ENCODE peak calls at places on chromosomes 6 and 20, in nine cellular contexts. One of them, this sample, is unnamed.

GRCh38 chr6:44219053-44219814 is 2.5 kb downstream of the MYMX start:
- DNase-seq in EL: peak
- DNase-seq in MCF 10A: no peak
- DNase-seq in NCI-H526 treated with DMSO at 0.1 percent for 48 hours: peak
- DNase-seq in NCI-H510A treated with DMSO at 0.1 percent for 48 hours: peak
- DNase-seq in Peyer's patch: peak
- DNase-seq in kidney tubule cell: peak
- DNase-seq in M059J: peak
- DNase-seq in cardiac fibroblast: peak
- DNase-seq in this sample: peak

GRCh38 chr20:380763-381580 is 412 bp downstream of the TRIB3 start:
- DNase-seq in cardiac fibroblast: peak
- DNase-seq in NCI-H510A treated with DMSO at 0.1 percent for 48 hours: peak
- DNase-seq in MCF 10A: peak
- DNase-seq in EL: peak
- DNase-seq in NCI-H526 treated with DMSO at 0.1 percent for 48 hours: peak
- DNase-seq in kidney tubule cell: peak
- DNase-seq in M059J: peak
- DNase-seq in Peyer's patch: peak
- DNase-seq in this sample: peak

GRCh38 chr6:75344455-75344854 is 59.9 kb upstream of the TMEM30A start:
- DNase-seq in NCI-H526 treated with DMSO at 0.1 percent for 48 hours: no peak
- DNase-seq in Peyer's patch: no peak
- DNase-seq in EL: no peak
- DNase-seq in kidney tubule cell: no peak
- DNase-seq in MCF 10A: no peak
- DNase-seq in NCI-H510A treated with DMSO at 0.1 percent for 48 hours: no peak
- DNase-seq in M059J: no peak
- DNase-seq in cardiac fibroblast: no peak
- DNase-seq in this sample: no peak

GRCh38 chr20:4563534-4563933 is 158.2 kb upstream of the PRND start:
- DNase-seq in EL: peak
- DNase-seq in Peyer's patch: no peak
- DNase-seq in M059J: peak
- DNase-seq in NCI-H526 treated with DMSO at 0.1 percent for 48 hours: no peak
- DNase-seq in NCI-H510A treated with DMSO at 0.1 percent for 48 hours: no peak
- DNase-seq in MCF 10A: peak
- DNase-seq in cardiac fibroblast: peak
- DNase-seq in kidney tubule cell: peak
- DNase-seq in this sample: peak

GRCh38 chr20:51661609-51662178 is 106.5 kb downstream of the ATP9A start:
- DNase-seq in Peyer's patch: no peak
- DNase-seq in NCI-H526 treated with DMSO at 0.1 percent for 48 hours: no peak
- DNase-seq in NCI-H510A treated with DMSO at 0.1 percent for 48 hours: no peak
- DNase-seq in MCF 10A: peak
- DNase-seq in EL: peak
- DNase-seq in kidney tubule cell: peak
- DNase-seq in M059J: peak
- DNase-seq in cardiac fibroblast: peak
- DNase-seq in this sample: no peak

GRCh38 chr6:26045046-26045938 is 41.9 kb upstream of the HFE start:
- DNase-seq in cardiac fibroblast: peak
- DNase-seq in NCI-H510A treated with DMSO at 0.1 percent for 48 hours: no peak
- DNase-seq in EL: peak
- DNase-seq in kidney tubule cell: peak
- DNase-seq in NCI-H526 treated with DMSO at 0.1 percent for 48 hours: peak
- DNase-seq in MCF 10A: peak
- DNase-seq in M059J: peak
- DNase-seq in Peyer's patch: peak
- DNase-seq in this sample: peak

GRCh38 chr20:50120935-50121693 is 8.2 kb upstream of the UBE2V1 start:
- DNase-seq in M059J: peak
- DNase-seq in MCF 10A: peak
- DNase-seq in Peyer's patch: peak
- DNase-seq in NCI-H510A treated with DMSO at 0.1 percent for 48 hours: peak
- DNase-seq in kidney tubule cell: peak
- DNase-seq in NCI-H526 treated with DMSO at 0.1 percent for 48 hours: peak
- DNase-seq in EL: peak
- DNase-seq in cardiac fibroblast: peak
- DNase-seq in this sample: peak

GRCh38 chr6:145273136-145273535 is 462.2 kb downstream of the EPM2A start:
- DNase-seq in EL: no peak
- DNase-seq in cardiac fibroblast: no peak
- DNase-seq in Peyer's patch: no peak
- DNase-seq in MCF 10A: no peak
- DNase-seq in kidney tubule cell: no peak
- DNase-seq in NCI-H510A treated with DMSO at 0.1 percent for 48 hours: no peak
- DNase-seq in NCI-H526 treated with DMSO at 0.1 percent for 48 hours: no peak
- DNase-seq in M059J: no peak
- DNase-seq in this sample: no peak

GRCh38 chr6:32086661-32087573 is 22.2 kb downstream of the TNXB start:
- DNase-seq in MCF 10A: peak
- DNase-seq in kidney tubule cell: peak
- DNase-seq in EL: peak
- DNase-seq in NCI-H526 treated with DMSO at 0.1 percent for 48 hours: no peak
- DNase-seq in cardiac fibroblast: peak
- DNase-seq in M059J: peak
- DNase-seq in NCI-H510A treated with DMSO at 0.1 percent for 48 hours: no peak
- DNase-seq in Peyer's patch: no peak
- DNase-seq in this sample: no peak

GRCh38 chr6:23601811-23602340 is 524.1 kb upstream of the NRSN1 start:
- DNase-seq in NCI-H526 treated with DMSO at 0.1 percent for 48 hours: no peak
- DNase-seq in kidney tubule cell: peak
- DNase-seq in M059J: no peak
- DNase-seq in EL: peak
- DNase-seq in cardiac fibroblast: no peak
- DNase-seq in NCI-H510A treated with DMSO at 0.1 percent for 48 hours: no peak
- DNase-seq in MCF 10A: peak
- DNase-seq in Peyer's patch: no peak
- DNase-seq in this sample: no peak

GRCh38 chr6:71419217-71419953 is 130.8 kb downstream of the OGFRL1 start:
- DNase-seq in NCI-H526 treated with DMSO at 0.1 percent for 48 hours: no peak
- DNase-seq in NCI-H510A treated with DMSO at 0.1 percent for 48 hours: no peak
- DNase-seq in M059J: peak
- DNase-seq in cardiac fibroblast: no peak
- DNase-seq in kidney tubule cell: peak
- DNase-seq in EL: peak
- DNase-seq in Peyer's patch: no peak
- DNase-seq in MCF 10A: no peak
- DNase-seq in this sample: no peak

GRCh38 chr6:78810698-78811097 is 56.7 kb upstream of the IRAK1BP1 start:
- DNase-seq in NCI-H510A treated with DMSO at 0.1 percent for 48 hours: no peak
- DNase-seq in Peyer's patch: no peak
- DNase-seq in kidney tubule cell: peak
- DNase-seq in cardiac fibroblast: peak
- DNase-seq in MCF 10A: peak
- DNase-seq in NCI-H526 treated with DMSO at 0.1 percent for 48 hours: no peak
- DNase-seq in M059J: peak
- DNase-seq in EL: peak
- DNase-seq in this sample: no peak

GRCh38 chr6:106519460-106520394 is 109.6 kb downstream of the RTN4IP1 start:
- DNase-seq in Peyer's patch: peak
- DNase-seq in NCI-H526 treated with DMSO at 0.1 percent for 48 hours: no peak
- DNase-seq in cardiac fibroblast: peak
- DNase-seq in NCI-H510A treated with DMSO at 0.1 percent for 48 hours: no peak
- DNase-seq in kidney tubule cell: peak
- DNase-seq in EL: peak
- DNase-seq in MCF 10A: peak
- DNase-seq in M059J: peak
- DNase-seq in this sample: peak

GRCh38 chr6:70369332-70369950 is 43.9 kb upstream of the FAM135A start:
- DNase-seq in Peyer's patch: peak
- DNase-seq in kidney tubule cell: peak
- DNase-seq in EL: peak
- DNase-seq in M059J: peak
- DNase-seq in MCF 10A: peak
- DNase-seq in cardiac fibroblast: peak
- DNase-seq in NCI-H526 treated with DMSO at 0.1 percent for 48 hours: peak
- DNase-seq in NCI-H510A treated with DMSO at 0.1 percent for 48 hours: peak
- DNase-seq in this sample: peak

GRCh38 chr6:1242439-1242838 is 69.5 kb upstream of the FOXQ1 start:
- DNase-seq in Peyer's patch: no peak
- DNase-seq in MCF 10A: no peak
- DNase-seq in M059J: peak
- DNase-seq in NCI-H510A treated with DMSO at 0.1 percent for 48 hours: no peak
- DNase-seq in NCI-H526 treated with DMSO at 0.1 percent for 48 hours: no peak
- DNase-seq in cardiac fibroblast: no peak
- DNase-seq in kidney tubule cell: peak
- DNase-seq in EL: peak
- DNase-seq in this sample: no peak

GRCh38 chr6:159977242-159978214 is 8.6 kb downstream of the IGF2R start:
- DNase-seq in cardiac fibroblast: peak
- DNase-seq in MCF 10A: peak
- DNase-seq in NCI-H510A treated with DMSO at 0.1 percent for 48 hours: no peak
- DNase-seq in Peyer's patch: no peak
- DNase-seq in M059J: peak
- DNase-seq in NCI-H526 treated with DMSO at 0.1 percent for 48 hours: no peak
- DNase-seq in EL: peak
- DNase-seq in kidney tubule cell: peak
- DNase-seq in this sample: peak

GRCh38 chr20:20303742-20304141 is 64.2 kb upstream of the INSM1 start:
- DNase-seq in M059J: no peak
- DNase-seq in kidney tubule cell: no peak
- DNase-seq in MCF 10A: no peak
- DNase-seq in Peyer's patch: peak
- DNase-seq in NCI-H526 treated with DMSO at 0.1 percent for 48 hours: no peak
- DNase-seq in NCI-H510A treated with DMSO at 0.1 percent for 48 hours: peak
- DNase-seq in EL: no peak
- DNase-seq in cardiac fibroblast: no peak
- DNase-seq in this sample: no peak

GRCh38 chr20:2822073-2822472 is 5.9 kb downstream of the TMEM239 start:
- DNase-seq in NCI-H526 treated with DMSO at 0.1 percent for 48 hours: no peak
- DNase-seq in kidney tubule cell: no peak
- DNase-seq in MCF 10A: no peak
- DNase-seq in Peyer's patch: no peak
- DNase-seq in cardiac fibroblast: no peak
- DNase-seq in NCI-H510A treated with DMSO at 0.1 percent for 48 hours: no peak
- DNase-seq in EL: peak
- DNase-seq in M059J: peak
- DNase-seq in this sample: no peak

GRCh38 chr6:98944598-98945011 is 3.1 kb downstream of the FBXL4 start:
- DNase-seq in kidney tubule cell: peak
- DNase-seq in NCI-H526 treated with DMSO at 0.1 percent for 48 hours: peak
- DNase-seq in M059J: peak
- DNase-seq in MCF 10A: peak
- DNase-seq in EL: peak
- DNase-seq in cardiac fibroblast: peak
- DNase-seq in NCI-H510A treated with DMSO at 0.1 percent for 48 hours: no peak
- DNase-seq in Peyer's patch: no peak
- DNase-seq in this sample: no peak

GRCh38 chr6:111080713-111081112 is 6.6 kb upstream of the SLC16A10 start:
- DNase-seq in MCF 10A: peak
- DNase-seq in NCI-H526 treated with DMSO at 0.1 percent for 48 hours: no peak
- DNase-seq in Peyer's patch: no peak
- DNase-seq in EL: no peak
- DNase-seq in M059J: peak
- DNase-seq in NCI-H510A treated with DMSO at 0.1 percent for 48 hours: no peak
- DNase-seq in cardiac fibroblast: no peak
- DNase-seq in kidney tubule cell: peak
- DNase-seq in this sample: no peak

GRCh38 chr6:48447251-48447650 is 336.3 kb upstream of the PTCHD4 start:
- DNase-seq in cardiac fibroblast: peak
- DNase-seq in NCI-H510A treated with DMSO at 0.1 percent for 48 hours: no peak
- DNase-seq in M059J: no peak
- DNase-seq in NCI-H526 treated with DMSO at 0.1 percent for 48 hours: no peak
- DNase-seq in kidney tubule cell: no peak
- DNase-seq in MCF 10A: peak
- DNase-seq in Peyer's patch: no peak
- DNase-seq in EL: no peak
- DNase-seq in this sample: no peak

GRCh38 chr6:145323652-145324051 is 411.7 kb downstream of the EPM2A start:
- DNase-seq in Peyer's patch: no peak
- DNase-seq in kidney tubule cell: no peak
- DNase-seq in NCI-H526 treated with DMSO at 0.1 percent for 48 hours: peak
- DNase-seq in M059J: peak
- DNase-seq in cardiac fibroblast: no peak
- DNase-seq in EL: no peak
- DNase-seq in NCI-H510A treated with DMSO at 0.1 percent for 48 hours: no peak
- DNase-seq in MCF 10A: no peak
- DNase-seq in this sample: no peak

GRCh38 chr6:90458353-90459224 is 128.3 kb downstream of the MAP3K7 start:
- DNase-seq in MCF 10A: peak
- DNase-seq in cardiac fibroblast: peak
- DNase-seq in NCI-H526 treated with DMSO at 0.1 percent for 48 hours: no peak
- DNase-seq in NCI-H510A treated with DMSO at 0.1 percent for 48 hours: peak
- DNase-seq in EL: peak
- DNase-seq in kidney tubule cell: peak
- DNase-seq in M059J: no peak
- DNase-seq in Peyer's patch: peak
- DNase-seq in this sample: no peak

GRCh38 chr20:49712918-49713778 is 530 bp downstream of the B4GALT5 start:
- DNase-seq in NCI-H526 treated with DMSO at 0.1 percent for 48 hours: peak
- DNase-seq in Peyer's patch: no peak
- DNase-seq in MCF 10A: no peak
- DNase-seq in EL: peak
- DNase-seq in M059J: peak
- DNase-seq in cardiac fibroblast: peak
- DNase-seq in NCI-H510A treated with DMSO at 0.1 percent for 48 hours: no peak
- DNase-seq in kidney tubule cell: no peak
- DNase-seq in this sample: no peak

GRCh38 chr6:20302702-20303251 is 90.5 kb upstream of the MBOAT1 start:
- DNase-seq in cardiac fibroblast: peak
- DNase-seq in M059J: peak
- DNase-seq in NCI-H510A treated with DMSO at 0.1 percent for 48 hours: no peak
- DNase-seq in NCI-H526 treated with DMSO at 0.1 percent for 48 hours: no peak
- DNase-seq in EL: peak
- DNase-seq in kidney tubule cell: peak
- DNase-seq in Peyer's patch: no peak
- DNase-seq in MCF 10A: no peak
- DNase-seq in this sample: no peak

GRCh38 chr6:95325858-95326257 is 251.5 kb upstream of the MANEA start:
- DNase-seq in NCI-H526 treated with DMSO at 0.1 percent for 48 hours: no peak
- DNase-seq in Peyer's patch: no peak
- DNase-seq in M059J: peak
- DNase-seq in MCF 10A: peak
- DNase-seq in EL: no peak
- DNase-seq in NCI-H510A treated with DMSO at 0.1 percent for 48 hours: no peak
- DNase-seq in cardiac fibroblast: peak
- DNase-seq in kidney tubule cell: peak
- DNase-seq in this sample: no peak